ENCODE peak calls at places on chromosomes 1 and 21, in eight cellular contexts. S is dorsolateral prefrontal cortex, P is choroid plexus epithelial cell, J is GM06990, I is chondrocyte, A is colonic mucosa, Q is fibroblast of lung, H is AG09309. B is an unnamed sample.

GRCh38 chr1:156481527-156481926 is 19.0 kb downstream of the MEF2D start:
- DNase-seq in S (no peak), P (no peak), J (no peak), I (no peak), A (no peak), Q (no peak), H (no peak), B (no peak)

GRCh38 chr1:20174937-20175666 is 10.8 kb upstream of the UBXN10 start:
- DNase-seq in S (no peak), P (no peak), J (no peak), I (no peak), A (no peak), Q (no peak), H (no peak), B (no peak)

GRCh38 chr1:180156631-180157091 is 2.0 kb downstream of the QSOX1 start:
- DNase-seq in S (no peak), P (peak), J (no peak), I (no peak), A (no peak), Q (peak), H (peak), B (no peak)

GRCh38 chr21:38439957-38440356 is 58.3 kb downstream of the ERG start:
- DNase-seq in S (no peak), P (no peak), J (no peak), I (no peak), A (no peak), Q (no peak), H (no peak), B (no peak)

GRCh38 chr1:95650631-95651030 is 416.6 kb downstream of the RWDD3 start:
- DNase-seq in S (no peak), P (no peak), J (no peak), I (no peak), A (no peak), Q (no peak), H (no peak), B (no peak)

GRCh38 chr21:41816583-41817165 is 49.8 kb upstream of the RIPK4 start:
- DNase-seq in S (peak), P (peak), J (peak), I (no peak), A (peak), Q (peak), H (peak), B (no peak)

GRCh38 chr21:41802684-41803083 is 35.8 kb upstream of the RIPK4 start:
- DNase-seq in S (peak), P (no peak), J (no peak), I (no peak), A (peak), Q (peak), H (no peak), B (no peak)

GRCh38 chr1:224113005-224113404 is 906 bp upstream of the FBXO28 start:
- DNase-seq in S (no peak), P (no peak), J (no peak), I (no peak), A (no peak), Q (no peak), H (no peak), B (no peak)

GRCh38 chr1:228182296-228183030 is 16.9 kb downstream of the IBA57 start:
- DNase-seq in S (no peak), P (no peak), J (no peak), I (peak), A (no peak), Q (no peak), H (no peak), B (no peak)

GRCh38 chr1:25006770-25007169 is 76.7 kb upstream of the RUNX3 start:
- DNase-seq in S (no peak), P (peak), J (no peak), I (no peak), A (no peak), Q (peak), H (no peak), B (no peak)

GRCh38 chr1:167819849-167820683 is 93.9 kb downstream of the ADCY10 start:
- DNase-seq in S (peak), P (peak), J (peak), I (no peak), A (peak), Q (peak), H (peak), B (peak)

GRCh38 chr1:234600418-234601216 is 9.4 kb downstream of the IRF2BP2 start:
- DNase-seq in S (no peak), P (peak), J (no peak), I (no peak), A (peak), Q (peak), H (no peak), B (no peak)

GRCh38 chr1:200072636-200073285 is 45.3 kb downstream of the NR5A2 start:
- DNase-seq in S (no peak), P (no peak), J (peak), I (no peak), A (no peak), Q (no peak), H (no peak), B (no peak)

GRCh38 chr1:80896957-80897356 is 903.8 kb upstream of the ADGRL2 start:
- DNase-seq in S (no peak), P (no peak), J (no peak), I (no peak), A (no peak), Q (no peak), H (no peak), B (no peak)

GRCh38 chr1:188937965-188938551 is 1539.6 kb downstream of the BRINP3 start:
- DNase-seq in S (no peak), P (peak), J (no peak), I (no peak), A (no peak), Q (peak), H (no peak), B (no peak)

GRCh38 chr1:7500381-7501258 is 270.5 kb upstream of the VAMP3 start:
- DNase-seq in S (no peak), P (no peak), J (no peak), I (no peak), A (no peak), Q (no peak), H (no peak), B (no peak)

GRCh38 chr21:22174746-22175145 is 1176.5 kb downstream of the NCAM2 start:
- DNase-seq in S (no peak), P (no peak), J (no peak), I (no peak), A (no peak), Q (no peak), H (no peak), B (no peak)

GRCh38 chr1:52665173-52666020 is 32.4 kb downstream of the SHISAL2A start:
- DNase-seq in S (no peak), P (peak), J (no peak), I (no peak), A (no peak), Q (no peak), H (no peak), B (no peak)

GRCh38 chr1:184972281-184973055 is 1.8 kb downstream of the NIBAN1 start:
- DNase-seq in S (no peak), P (peak), J (no peak), I (no peak), A (no peak), Q (peak), H (no peak), B (no peak)

GRCh38 chr1:171742577-171742922 is 685 bp upstream of the VAMP4 start:
- DNase-seq in S (peak), P (peak), J (no peak), I (no peak), A (peak), Q (peak), H (no peak), B (no peak)

GRCh38 chr1:199041173-199041914 is 402.5 kb downstream of the PTPRC start:
- DNase-seq in S (no peak), P (peak), J (peak), I (no peak), A (no peak), Q (peak), H (no peak), B (no peak)

GRCh38 chr1:201937624-201938212 is 8.6 kb downstream of the LMOD1 start:
- DNase-seq in S (no peak), P (peak), J (no peak), I (no peak), A (no peak), Q (peak), H (peak), B (peak)

GRCh38 chr1:35533596-35533995 is 23.6 kb downstream of the KIAA0319L start:
- DNase-seq in S (no peak), P (no peak), J (no peak), I (no peak), A (no peak), Q (peak), H (no peak), B (no peak)

GRCh38 chr1:112527266-112528010 is 18.7 kb downstream of the WNT2B start:
- DNase-seq in S (no peak), P (peak), J (no peak), I (no peak), A (no peak), Q (peak), H (no peak), B (no peak)

GRCh38 chr1:43402055-43402865 is 12.6 kb downstream of the SZT2 start:
- DNase-seq in S (no peak), P (no peak), J (no peak), I (no peak), A (no peak), Q (no peak), H (no peak), B (no peak)

GRCh38 chr21:33780631-33781030 is 135.0 kb downstream of the ATP5PO start:
- DNase-seq in S (no peak), P (peak), J (no peak), I (no peak), A (no peak), Q (peak), H (no peak), B (no peak)

GRCh38 chr21:26939532-26940181 is 27.2 kb downstream of the ADAMTS5 start:
- DNase-seq in S (no peak), P (peak), J (no peak), I (no peak), A (no peak), Q (peak), H (no peak), B (no peak)

GRCh38 chr1:9413143-9413876 is 120.6 kb downstream of the SPSB1 start:
- DNase-seq in S (no peak), P (peak), J (peak), I (no peak), A (peak), Q (peak), H (peak), B (peak)

GRCh38 chr1:59699227-59699847 is 115.4 kb upstream of the HOOK1 start:
- DNase-seq in S (no peak), P (peak), J (no peak), I (no peak), A (no peak), Q (peak), H (no peak), B (no peak)

GRCh38 chr1:54488065-54488750 is 59.8 kb upstream of the ACOT11 start:
- DNase-seq in S (peak), P (peak), J (peak), I (no peak), A (peak), Q (peak), H (peak), B (peak)

DNA sequence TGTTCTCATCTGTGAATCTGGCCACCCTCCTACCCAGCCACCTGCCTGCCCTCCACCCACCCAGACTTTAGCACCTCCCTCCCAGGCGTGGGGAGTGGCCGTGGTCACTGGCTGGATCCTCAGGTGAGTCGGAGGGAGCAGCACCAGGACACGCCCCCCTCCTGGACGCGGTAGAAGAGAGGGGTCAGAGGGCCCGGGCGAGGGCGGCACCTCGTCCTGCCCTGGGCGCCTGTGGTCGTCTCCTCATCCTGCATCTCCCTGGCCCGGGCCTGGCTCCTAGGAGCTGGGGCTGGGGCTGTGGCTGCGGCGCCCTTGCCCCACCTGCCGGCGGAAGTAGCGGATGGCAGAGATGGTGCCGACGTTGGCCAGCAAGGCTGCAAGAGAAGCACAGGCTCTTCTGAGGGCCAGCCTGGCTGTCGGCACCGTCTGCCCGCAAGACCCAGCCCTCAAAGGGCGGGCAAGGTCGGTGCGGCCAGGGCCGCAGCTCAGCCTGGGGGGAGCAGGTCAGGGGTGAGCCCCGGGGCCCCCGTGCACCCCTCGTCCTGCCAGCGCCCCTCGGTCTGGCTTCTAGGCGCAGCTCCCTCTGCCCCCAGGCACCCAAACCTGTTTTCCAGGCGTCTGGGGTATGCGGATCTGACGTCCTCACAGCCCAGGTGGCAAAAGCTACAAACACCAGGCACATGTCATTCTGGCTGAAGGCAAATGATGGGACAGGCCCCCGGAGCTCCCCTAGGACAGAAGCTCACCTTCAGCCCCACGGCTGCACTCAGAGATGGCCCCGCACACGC is 5.8 kb downstream of the PERM1 start:
- DNase-seq in S (no peak), P (peak), J (peak), I (no peak), A (peak), Q (peak), H (no peak), B (no peak)
- TF ChIP-seq CTCF in S (no peak), P (peak), J (peak), I (peak), A (peak), Q (peak), H (peak), B (peak)

GRCh38 chr1:84721152-84721551 is 30.9 kb upstream of the SSX2IP start:
- DNase-seq in S (no peak), P (peak), J (no peak), I (no peak), A (no peak), Q (peak), H (peak), B (peak)

GRCh38 chr1:84720275-84720780 is 30.1 kb upstream of the SSX2IP start:
- DNase-seq in S (no peak), P (no peak), J (no peak), I (no peak), A (no peak), Q (no peak), H (no peak), B (no peak)

GRCh38 chr1:84726593-84727275 is 36.5 kb upstream of the SSX2IP start:
- DNase-seq in S (no peak), P (peak), J (no peak), I (no peak), A (no peak), Q (peak), H (no peak), B (peak)

GRCh38 chr1:84722794-84723193 is 32.5 kb upstream of the SSX2IP start:
- DNase-seq in S (no peak), P (peak), J (no peak), I (no peak), A (no peak), Q (peak), H (peak), B (no peak)

DNA sequence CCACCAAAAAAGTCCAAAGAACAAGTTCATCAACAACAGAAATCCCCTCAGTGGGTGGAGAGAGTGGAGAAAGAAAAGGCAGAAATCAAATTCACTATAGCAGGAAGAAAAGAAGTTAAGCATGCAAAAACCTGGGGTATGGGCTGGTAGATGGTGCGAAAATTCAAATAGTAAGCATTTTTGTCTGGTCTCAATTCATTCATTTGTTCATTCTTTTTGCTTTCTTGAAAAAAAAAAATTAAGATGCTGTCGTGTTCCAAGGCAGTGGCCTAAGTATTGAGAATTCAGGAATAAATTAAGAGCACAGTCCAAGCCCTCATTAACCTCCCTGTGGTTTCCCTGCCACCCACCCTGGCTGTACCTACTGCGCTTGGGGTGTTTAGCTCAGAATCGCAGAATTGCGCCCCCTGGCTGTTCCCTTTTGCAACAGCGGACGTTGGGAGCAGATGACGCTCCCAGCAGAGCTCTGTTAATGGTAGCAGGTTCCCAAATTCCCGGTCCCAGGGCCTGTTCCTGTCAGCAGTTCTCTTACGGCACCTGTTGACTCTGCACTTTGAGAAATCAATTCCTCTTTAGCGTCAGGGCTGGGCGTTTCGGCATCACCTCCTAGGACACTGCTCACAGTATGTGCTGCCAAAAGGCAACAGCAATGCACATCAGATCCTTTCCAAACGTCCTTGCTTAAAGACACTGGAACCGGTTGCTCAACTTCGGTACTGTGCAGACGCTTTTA is 34.0 kb upstream of the SSX2IP start:
- DNase-seq in S (no peak), P (no peak), J (no peak), I (no peak), A (no peak), Q (no peak), H (no peak), B (no peak)
- TF ChIP-seq CTCF in S (peak), P (peak), J (peak), I (peak), A (no peak), Q (no peak), H (peak), B (peak)

GRCh38 chr1:64664287-64664686 is 80.6 kb upstream of the RAVER2 start:
- DNase-seq in S (peak), P (no peak), J (no peak), I (no peak), A (no peak), Q (peak), H (no peak), B (no peak)

GRCh38 chr1:64659478-64659877 is 85.4 kb upstream of the RAVER2 start:
- DNase-seq in S (no peak), P (no peak), J (no peak), I (no peak), A (no peak), Q (peak), H (no peak), B (no peak)

GRCh38 chr1:64669098-64669675 is 75.7 kb upstream of the RAVER2 start:
- DNase-seq in S (no peak), P (no peak), J (no peak), I (no peak), A (no peak), Q (peak), H (no peak), B (no peak)

GRCh38 chr1:64663654-64664053 is 81.2 kb upstream of the RAVER2 start:
- DNase-seq in S (peak), P (peak), J (peak), I (no peak), A (no peak), Q (peak), H (no peak), B (no peak)
- TF ChIP-seq CTCF in S (peak), P (peak), J (peak), I (peak), A (no peak), Q (no peak), H (peak), B (peak)

DNA sequence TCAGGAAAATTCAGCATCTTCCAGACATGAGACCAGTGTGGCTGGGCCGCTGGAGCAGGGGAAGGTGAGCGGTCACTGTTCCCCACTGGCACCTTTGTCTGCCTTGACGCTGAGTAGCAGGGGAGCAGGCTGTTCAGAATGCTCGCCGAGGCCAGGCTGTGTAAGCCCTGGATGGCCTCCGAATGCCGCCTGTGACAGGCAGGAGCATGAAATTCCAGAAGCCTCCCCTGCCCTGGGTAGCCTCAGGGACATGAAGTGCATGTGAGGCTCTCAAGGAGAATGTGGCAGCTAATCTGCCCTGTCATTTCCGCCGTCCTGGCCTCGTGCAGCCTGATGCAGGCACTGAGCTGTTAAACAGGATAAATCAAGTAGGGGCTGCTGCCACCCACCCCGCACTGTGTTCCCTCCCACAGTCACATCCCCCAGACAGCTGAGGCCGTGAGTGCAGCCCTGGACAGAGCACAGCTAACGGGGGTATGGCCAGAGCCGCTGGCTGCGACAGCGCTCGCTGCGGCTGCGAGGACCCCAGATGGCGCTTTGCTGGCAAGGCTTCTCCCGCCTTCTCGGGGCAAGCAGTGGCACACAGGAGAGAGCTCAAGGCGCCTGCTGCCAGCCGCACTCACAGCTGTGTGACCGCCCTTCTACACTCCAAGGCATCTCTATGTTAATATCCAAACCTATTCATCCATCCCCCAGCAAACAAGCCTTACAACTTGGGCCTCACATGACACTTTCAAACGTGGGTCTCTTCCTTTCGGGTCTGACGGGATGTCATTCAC is 105.0 kb upstream of the COL6A1 start:
- DNase-seq in S (no peak), P (no peak), J (no peak), I (peak), A (no peak), Q (no peak), H (no peak), B (no peak)
- TF ChIP-seq CTCF in S (no peak), P (no peak), J (no peak), I (no peak), A (no peak), Q (no peak), H (no peak), B (no peak)

DNA sequence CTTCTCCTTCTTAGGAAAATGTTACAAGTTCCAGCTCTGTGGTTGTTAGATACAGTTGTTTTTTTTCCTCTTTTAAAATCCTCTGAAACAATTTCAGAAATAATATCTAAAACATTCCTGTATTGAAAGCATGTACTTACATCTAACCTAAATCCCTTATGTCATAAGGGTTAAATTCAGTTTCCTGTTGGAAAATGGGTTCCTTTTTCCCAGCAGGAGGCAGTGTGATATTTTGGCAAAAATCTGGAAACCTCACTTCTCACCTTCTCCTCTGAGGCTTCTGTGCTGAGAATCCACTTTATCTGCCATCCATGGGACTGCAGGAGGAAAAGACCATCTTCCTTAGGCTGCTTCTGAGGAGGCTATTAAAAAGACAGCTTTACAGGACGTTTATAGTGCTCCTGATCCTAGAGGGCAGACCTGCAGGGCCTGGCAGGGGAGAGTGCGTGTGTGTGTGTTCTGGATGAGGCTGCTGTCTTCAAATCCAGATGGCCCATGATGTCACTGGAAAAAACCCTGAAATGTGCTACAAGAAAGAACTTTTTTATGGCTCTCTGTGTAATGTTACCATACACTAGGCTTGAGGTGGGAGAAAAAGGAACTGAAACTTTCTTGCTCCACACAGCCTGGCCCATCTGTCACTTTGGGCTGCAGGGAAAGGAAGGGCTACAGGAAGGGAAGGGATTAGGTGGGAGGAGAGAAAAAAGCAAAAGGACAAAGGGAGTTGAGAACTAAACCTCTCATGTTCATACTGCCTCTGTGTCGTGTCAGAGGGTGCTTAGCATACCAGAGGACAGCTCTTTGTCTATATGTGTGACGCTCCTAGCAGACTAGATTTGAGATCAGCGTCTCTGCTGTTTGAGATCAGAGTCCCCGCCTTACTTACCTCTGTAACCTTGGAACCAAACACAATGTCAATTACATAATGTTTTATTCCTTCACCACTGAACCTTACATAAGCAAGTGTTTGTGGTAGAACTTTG is 379.2 kb upstream of the SPAG17 start:
- DNase-seq in S (peak), P (peak), J (peak), I (no peak), A (no peak), Q (no peak), H (no peak), B (no peak)
- TF ChIP-seq CTCF in S (no peak), P (no peak), J (no peak), I (peak), A (no peak), Q (no peak), H (peak), B (no peak)

B was measured in BJ.